ENCODE peak calls at places on chromosomes 1 and 21, in four cellular contexts. Z, W, G and V are unnamed samples.

GRCh38 chr1:58909162-58909560 is 125.3 kb upstream of the JUN start:
- DNase-seq in W (peak; percentile 89), Z (peak; percentile 51), G (no peak), V (no peak)

GRCh38 chr1:48099011-48099550 is 101.9 kb upstream of the TRABD2B start:
- DNase-seq in G (no peak), Z (no peak), W (no peak), V (no peak)

GRCh38 chr1:228314315-228314657 is 92.3 kb downstream of the TRIM11 start:
- DNase-seq in W (no peak), G (no peak), Z (no peak), V (no peak)

GRCh38 chr1:51425955-51426354 is 93.1 kb downstream of the EPS15 start:
- DNase-seq in Z (no peak), G (no peak), W (no peak), V (no peak)

GRCh38 chr1:173043253-173043652 is 7.5 kb downstream of the TNFSF18 start:
- DNase-seq in G (no peak), Z (peak; percentile 30), W (peak; percentile 80), V (no peak)

GRCh38 chr21:31511258-31511657 is 148.2 kb upstream of the SOD1 start:
- DNase-seq in G (no peak), W (no peak), Z (no peak), V (no peak)

GRCh38 chr1:19645544-19646252 is 1.6 kb downstream of the NBL1 start:
- DNase-seq in Z (peak; percentile 38), G (no peak), W (peak; percentile 34), V (no peak)

GRCh38 chr21:23463365-23463764 is 2143.9 kb downstream of the MRPL39 start:
- DNase-seq in Z (no peak), W (no peak), G (no peak), V (no peak)

GRCh38 chr1:212608956-212609700 is 567 bp downstream of the ATF3 start:
- DNase-seq in G (peak; percentile 76), Z (peak; percentile 56), W (peak; percentile 66), V (no peak)

GRCh38 chr1:201016943-201017827 is 6.3 kb downstream of the KIF21B start:
- DNase-seq in G (no peak), W (no peak), Z (no peak), V (no peak)

GRCh38 chr1:212554401-212554800 is 54.2 kb upstream of the ATF3 start:
- DNase-seq in W (no peak), G (no peak), Z (no peak), V (no peak)

GRCh38 chr1:224623743-224624333 is 7.7 kb downstream of the CNIH3 start:
- DNase-seq in Z (peak; percentile 84), W (peak; percentile 51), G (no peak), V (no peak)

GRCh38 chr1:162632234-162632666 is at the start of gene DDR2:
- DNase-seq in G (peak; percentile 64), Z (peak; percentile 99), W (peak; percentile 81), V (no peak)

GRCh38 chr1:10450156-10450801 is 448 bp downstream of the CORT start:
- DNase-seq in G (no peak), W (no peak), Z (no peak), V (no peak)

GRCh38 chr21:37407719-37408455 is 41.3 kb downstream of the DYRK1A start:
- DNase-seq in G (no peak), Z (peak; percentile 63), W (no peak), V (no peak)

GRCh38 chr1:20641986-20642385 is 8.7 kb downstream of the PINK1 start:
- DNase-seq in Z (no peak), W (no peak), G (no peak), V (no peak)

GRCh38 chr21:30733026-30733425 is 14.0 kb downstream of the KRTAP21-2 start:
- DNase-seq in Z (no peak), W (no peak), G (no peak), V (no peak)

GRCh38 chr1:167797005-167797404 is 75.2 kb downstream of the MPZL1 start:
- DNase-seq in W (peak; percentile 70), Z (peak; percentile 99), G (peak; percentile 71), V (no peak)

GRCh38 chr1:40825430-40825778 is 36.8 kb downstream of the CITED4 start:
- DNase-seq in G (no peak), W (no peak), Z (no peak), V (no peak)

GRCh38 chr21:46634966-46635323 is 529 bp upstream of the PRMT2 start:
- DNase-seq in G (no peak), W (peak; percentile 89), Z (peak; percentile 93), V (no peak)
- H3K4me3 ChIP-seq in G (peak overlapping the region; percentile 98), W (peak overlapping the region; percentile 28), Z (peak overlapping the region; percentile 69), V (peak overlapping the region; percentile 85)

GRCh38 chr1:161115132-161115711 is 2.6 kb downstream of the PFDN2 start:
- DNase-seq in Z (peak; percentile 90), G (no peak), W (peak; percentile 79), V (no peak)
- H3K27ac ChIP-seq in Z (peak overlapping the region; percentile 18), G (no peak overlapping the region), W (peak overlapping the region; percentile 65), V (peak overlapping the region; percentile 16)

GRCh38 chr21:43969115-43969444 is 43.0 kb upstream of the TRAPPC10 start:
- DNase-seq in Z (no peak), W (no peak), G (no peak), V (no peak)

GRCh38 chr21:43971201-43971991 is 40.7 kb upstream of the TRAPPC10 start:
- DNase-seq in Z (no peak), W (no peak), G (no peak), V (no peak)

GRCh38 chr21:43968410-43969114 is 43.5 kb upstream of the TRAPPC10 start:
- DNase-seq in W (no peak), Z (no peak), G (no peak), V (no peak)

GRCh38 chr21:43971992-43972255 is 40.2 kb upstream of the TRAPPC10 start:
- DNase-seq in G (no peak), Z (no peak), W (no peak), V (no peak)

DNA sequence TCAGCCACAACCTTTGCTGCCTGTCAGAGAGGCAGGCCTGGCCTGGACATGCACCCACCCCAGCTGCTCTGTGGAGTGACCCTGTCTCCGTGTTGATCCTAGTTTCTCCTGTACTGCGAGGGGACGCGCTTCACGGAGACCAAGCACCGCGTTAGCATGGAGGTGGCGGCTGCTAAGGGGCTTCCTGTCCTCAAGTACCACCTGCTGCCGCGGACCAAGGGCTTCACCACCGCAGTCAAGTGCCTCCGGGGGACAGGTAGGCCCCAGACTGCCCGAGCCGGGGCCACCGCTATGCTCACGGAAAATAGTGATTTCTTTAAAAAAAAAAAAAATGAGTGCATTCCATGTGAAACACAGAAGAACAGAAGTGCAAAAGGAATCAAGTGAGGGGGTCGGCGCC is 41.6 kb upstream of the TRAPPC10 start:
- DNase-seq in W (no peak), Z (no peak), G (no peak), V (no peak)
- H3K36me3 ChIP-seq in W (peaks cover 7% of the 10 kb centered on the region), Z (peaks cover 11% of the 10 kb centered on the region), G (no peaks in the 10 kb centered on the region), V (peaks cover 21% of the 10 kb centered on the region)

DNA sequence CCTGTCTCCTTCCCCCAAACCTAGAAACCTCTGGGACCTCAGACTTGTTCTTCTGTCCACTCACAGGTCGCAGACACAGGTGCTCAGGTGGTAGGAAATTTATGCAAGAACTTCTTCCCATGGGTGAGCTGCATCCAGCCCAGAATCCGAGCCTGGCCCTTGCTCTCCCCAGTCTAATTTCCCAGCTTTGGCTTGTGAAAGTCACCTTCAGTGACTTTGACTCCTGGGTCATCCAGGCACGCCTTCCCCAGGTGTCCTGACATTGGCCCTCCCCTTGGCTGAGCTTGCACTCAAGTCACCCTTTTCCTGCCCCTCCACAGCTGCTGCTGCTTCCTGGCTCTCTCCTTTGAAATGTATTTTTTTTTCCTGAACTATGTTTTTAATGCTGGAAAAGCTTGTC is 6.6 kb downstream of the IPO13 start:
- DNase-seq in W (no peak), G (no peak), Z (no peak), V (no peak)
- H3K4me3 ChIP-seq in W (no peak overlapping the region), G (no peak overlapping the region), Z (no peak overlapping the region), V (no peak overlapping the region)

GRCh38 chr1:24294757-24295371 is 24.3 kb upstream of the GRHL3 start:
- DNase-seq in W (peak; percentile 69), G (peak; percentile 28), Z (peak; percentile 86), V (no peak)
- H3K27ac ChIP-seq in W (peak overlapping the region; percentile 0), G (no peak overlapping the region), Z (peak overlapping the region; percentile 83), V (peak overlapping the region; percentile 96)